ENCODE peak calls at places on chromosome 20, in five cellular contexts. V is lower leg skin; S is activated CD8-positive, alpha-beta T cell treated with anti-CD3 and anti-CD28 coated beads for 36 hours; I is AG04449; B is EL. Z is an unnamed sample.
A peak's percentile ranks its signal among the peaks of the same experiment; 100 is the strongest.

GRCh38 chr20:34222208-34222607 is 19.0 kb upstream of the ASIP start:
- DNase-seq in V (peak; percentile 45), S (no peak), I (peak; percentile 96), B (peak; percentile 96), Z (peak; percentile 86)

GRCh38 chr20:50252715-50253500 is 62.3 kb downstream of the CEBPB start:
- DNase-seq in V (no peak), S (no peak), I (no peak), B (no peak), Z (no peak)

GRCh38 chr20:37377346-37378081 is 31.6 kb downstream of the SRC start:
- DNase-seq in V (no peak), S (no peak), I (no peak), B (no peak), Z (no peak)

GRCh38 chr20:23666189-23666588 is 22.6 kb downstream of the CST4 start:
- DNase-seq in V (peak; percentile 9), S (no peak), I (no peak), B (peak; percentile 14), Z (peak; percentile 12)

GRCh38 chr20:38791291-38791690 is 14.2 kb upstream of the PPP1R16B start:
- DNase-seq in V (no peak), S (no peak), I (no peak), B (no peak), Z (no peak)

GRCh38 chr20:38225900-38226263 is 34.7 kb downstream of the KIAA1755 start:
- DNase-seq in V (no peak), S (no peak), I (no peak), B (no peak), Z (no peak)

GRCh38 chr20:2624190-2624589 is 28.2 kb upstream of the NOP56 start:
- DNase-seq in V (peak; percentile 23), S (no peak), I (no peak), B (no peak), Z (no peak)

GRCh38 chr20:62159835-62160234 is 16.3 kb downstream of the SS18L1 start:
- DNase-seq in V (no peak), S (peak; percentile 86), I (no peak), B (peak; percentile 28), Z (peak; percentile 30)

GRCh38 chr20:32993484-32994050 is 10.7 kb downstream of the SUN5 start:
- DNase-seq in V (no peak), S (no peak), I (no peak), B (no peak), Z (no peak)

GRCh38 chr20:22586645-22587310 is 2.4 kb upstream of the FOXA2 start:
- DNase-seq in V (no peak), S (peak; percentile 45), I (no peak), B (no peak), Z (peak; percentile 33)

GRCh38 chr20:17651761-17652388 is 30.2 kb downstream of the RRBP1 start:
- DNase-seq in V (no peak), S (peak; percentile 16), I (no peak), B (no peak), Z (no peak)

GRCh38 chr20:23393999-23394775 is 27.1 kb downstream of the NAPB start:
- DNase-seq in V (no peak), S (no peak), I (no peak), B (no peak), Z (no peak)

GRCh38 chr20:56515657-56516381 is 8.7 kb upstream of the FAM209A start:
- DNase-seq in V (no peak), S (no peak), I (no peak), B (peak; percentile 7), Z (peak; percentile 39)

Z was measured in NB4.